ENCODE peak calls at places on chromosomes 4 and X, in seven cellular contexts. I, C, B, L, T, E and O are unnamed samples.

GRCh38 chr4:185542626-185543336 is 7.5 kb upstream of the PDLIM3 start:
- DNase-seq in I (no peak), C (no peak), B (no peak), L (no peak), T (no peak), E (no peak), O (no peak)

GRCh38 chr4:139514382-139515059 is 41.5 kb downstream of the SETD7 start:
- DNase-seq in I (no peak), C (no peak), B (peak; percentile 22), L (no peak), T (no peak), E (no peak), O (peak; percentile 60)

GRCh38 chr4:17058506-17058905 is 160.1 kb upstream of the LDB2 start:
- DNase-seq in I (no peak), C (no peak), B (no peak), L (no peak), T (no peak), E (no peak), O (no peak)

GRCh38 chrX:53072418-53073114 is 9.6 kb upstream of the TSPYL2 start:
- DNase-seq in I (no peak), C (no peak), B (no peak), L (no peak), T (no peak), E (no peak), O (no peak)

GRCh38 chr4:139628184-139629012 is 37.2 kb upstream of the MGST2 start:
- DNase-seq in I (no peak), C (no peak), B (no peak), L (no peak), T (no peak), E (no peak), O (no peak)

GRCh38 chrX:110215411-110215810 is 102.5 kb downstream of the AMMECR1 start:
- DNase-seq in I (no peak), C (no peak), B (no peak), L (no peak), T (no peak), E (no peak), O (no peak)

GRCh38 chr4:18538121-18538520 is 516.6 kb upstream of the LCORL start:
- DNase-seq in I (no peak), C (no peak), B (no peak), L (no peak), T (no peak), E (no peak), O (no peak)

GRCh38 chr4:6410078-6410477 is 62.3 kb downstream of the PPP2R2C start:
- DNase-seq in I (no peak), C (no peak), B (no peak), L (no peak), T (no peak), E (no peak), O (no peak)

GRCh38 chrX:77628294-77629025 is 157.6 kb downstream of the ATRX start:
- DNase-seq in I (no peak), C (no peak), B (no peak), L (no peak), T (no peak), E (no peak), O (no peak)

GRCh38 chr4:83489711-83490326 is 4.9 kb upstream of the ABRAXAS1 start:
- DNase-seq in I (no peak), C (no peak), B (no peak), L (no peak), T (no peak), E (no peak), O (no peak)

GRCh38 chr4:910366-911091 is 21.6 kb downstream of the GAK start:
- DNase-seq in I (no peak), C (no peak), B (no peak), L (no peak), T (no peak), E (no peak), O (no peak)

GRCh38 chr4:7514789-7515188 is 80.1 kb upstream of the PSAPL1 start:
- DNase-seq in I (no peak), C (peak; percentile 21), B (no peak), L (no peak), T (no peak), E (no peak), O (no peak)

GRCh38 chrX:117972681-117973080 is 143.9 kb downstream of the KLHL13 start:
- DNase-seq in I (no peak), C (no peak), B (no peak), L (no peak), T (no peak), E (no peak), O (no peak)

GRCh38 chr4:109589119-109589518 is 29.1 kb downstream of the MCUB start:
- DNase-seq in I (no peak), C (no peak), B (no peak), L (no peak), T (no peak), E (no peak), O (no peak)

GRCh38 chr4:153260152-153260551 is 55.9 kb downstream of the TRIM2 start:
- DNase-seq in I (no peak), C (no peak), B (no peak), L (no peak), T (no peak), E (no peak), O (no peak)
- TF ChIP-seq JUND in I (no peak), C (no peak), B (no peak), L (no peak), T (no peak), E (no peak), O (no peak)

GRCh38 chr4:30722092-30722915 is 2.1 kb downstream of the PCDH7 start:
- DNase-seq in I (no peak), C (no peak), B (no peak), L (no peak), T (no peak), E (no peak), O (no peak)
- TF ChIP-seq JUND in I (no peak), C (no peak), B (no peak), L (no peak), T (no peak), E (no peak), O (no peak)

GRCh38 chr4:189773909-189774308 is 166.8 kb upstream of the FRG1 start:
- DNase-seq in I (no peak), C (no peak), B (no peak), L (no peak), T (no peak), E (no peak), O (no peak)

GRCh38 chr4:189769131-189769530 is 171.5 kb upstream of the FRG1 start:
- DNase-seq in I (no peak), C (no peak), B (no peak), L (no peak), T (no peak), E (no peak), O (no peak)

GRCh38 chr4:189771696-189772361 is 168.8 kb upstream of the FRG1 start:
- DNase-seq in I (no peak), C (no peak), B (no peak), L (no peak), T (no peak), E (no peak), O (no peak)
- TF ChIP-seq JUND in I (no peak), C (no peak), B (no peak), L (no peak), T (no peak), E (no peak), O (no peak)

DNA sequence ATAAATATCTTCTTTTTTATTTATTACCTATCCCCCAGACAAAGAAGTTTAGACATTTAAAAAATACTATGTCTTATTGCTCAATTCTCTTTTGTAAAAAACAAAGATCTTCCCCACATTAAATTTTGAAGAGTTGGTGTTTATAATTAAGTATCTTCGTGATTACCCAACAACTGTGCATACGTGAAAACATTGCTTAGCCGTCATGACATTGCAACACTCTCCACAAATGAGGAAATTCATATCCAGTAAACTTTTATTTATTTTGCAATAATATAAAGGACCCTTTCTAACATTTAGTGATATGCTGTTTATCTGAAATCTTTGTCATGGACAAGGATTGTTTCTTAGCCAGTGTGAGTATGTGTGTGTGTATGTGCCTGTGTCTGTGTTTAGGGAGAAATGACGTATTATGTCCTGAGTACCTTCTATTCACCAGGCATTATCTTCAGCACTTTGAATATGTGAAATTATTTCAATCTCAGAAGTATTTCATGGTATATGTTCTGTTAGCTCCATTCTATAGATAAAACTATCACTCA is 26.1 kb upstream of the EREG start:
- DNase-seq in I (no peak), C (no peak), B (no peak), L (no peak), T (no peak), E (no peak), O (no peak)
- TF ChIP-seq JUND in I (no peak), C (no peak), B (no peak), L (no peak), T (no peak), E (no peak), O (no peak)

GRCh38 chr4:150262611-150263010 is 184.4 kb downstream of the DCLK2 start:
- DNase-seq in I (no peak), C (no peak), B (no peak), L (no peak), T (no peak), E (no peak), O (no peak)
- TF ChIP-seq JUND in I (no peak), C (no peak), B (no peak), L (no peak), T (no peak), E (no peak), O (no peak)